ENCODE peak calls at places on chromosomes 4 and X, in seven cellular contexts. D is nephron progenitor cell, C is heart right ventricle, A is gastrocnemius medialis, N is GF-D8, U is glomerular endothelial cell, V is ACHN. O is an unnamed sample.

GRCh38 chr4:83362492-83363329 is 28.1 kb upstream of the HPSE start:
- DNase-seq in D (no peak), C (no peak), A (no peak), N (no peak), U (no peak), V (peak), O (no peak)

GRCh38 chr4:161714022-161714751 is 449.6 kb downstream of the FSTL5 start:
- DNase-seq in D (no peak), C (no peak), A (no peak), N (no peak), U (peak), V (peak), O (no peak)

GRCh38 chrX:74242050-74242449 is 61.9 kb upstream of the ZCCHC13 start:
- DNase-seq in D (no peak), C (no peak), A (no peak), N (no peak), U (peak), V (no peak), O (no peak)

GRCh38 chr4:820230-821172 is 5.4 kb downstream of the CPLX1 start:
- DNase-seq in D (no peak), C (no peak), A (no peak), N (no peak), U (no peak), V (no peak), O (no peak)

GRCh38 chrX:15751160-15751819 is 13.2 kb downstream of the CA5B start:
- DNase-seq in D (no peak), C (no peak), A (no peak), N (no peak), U (no peak), V (no peak), O (no peak)

GRCh38 chr4:153398713-153399112 is 54.2 kb downstream of the MND1 start:
- DNase-seq in D (no peak), C (no peak), A (no peak), N (no peak), U (no peak), V (no peak), O (no peak)

GRCh38 chr4:172758586-172759340 is 409.8 kb upstream of the GALNT7 start:
- DNase-seq in D (no peak), C (no peak), A (no peak), N (no peak), U (no peak), V (peak), O (no peak)

GRCh38 chr4:180394307-180394706 is 1848.9 kb upstream of the TENM3 start:
- DNase-seq in D (no peak), C (no peak), A (no peak), N (no peak), U (no peak), V (no peak), O (no peak)

GRCh38 chr4:188092824-188093223 is 16.6 kb downstream of the TRIML2 start:
- DNase-seq in D (no peak), C (no peak), A (no peak), N (no peak), U (no peak), V (no peak), O (no peak)

GRCh38 chr4:84582302-84582987 is 482 bp upstream of the CDS1 start:
- DNase-seq in D (peak), C (peak), A (peak), N (no peak), U (no peak), V (peak), O (peak)

GRCh38 chr4:126899382-126899801 is 733.4 kb upstream of the INTU start:
- DNase-seq in D (no peak), C (peak), A (no peak), N (no peak), U (no peak), V (no peak), O (no peak)

GRCh38 chr4:8440491-8441311 is at the start of the genes ACOX3 and TRMT44:
- DNase-seq in D (peak), C (peak), A (peak), N (peak), U (no peak), V (peak), O (peak)

GRCh38 chr4:22091906-22092305 is 143.3 kb upstream of the KCNIP4 start:
- DNase-seq in D (no peak), C (no peak), A (no peak), N (no peak), U (no peak), V (no peak), O (no peak)

GRCh38 chr4:20249333-20249732 is 2.4 kb upstream of the SLIT2 start:
- DNase-seq in D (no peak), C (no peak), A (no peak), N (no peak), U (no peak), V (peak), O (no peak)

GRCh38 chr4:119643306-119644042 is 14.9 kb upstream of the PDE5A start:
- DNase-seq in D (no peak), C (no peak), A (no peak), N (no peak), U (no peak), V (no peak), O (no peak)

GRCh38 chrX:118513120-118513899 is 17.7 kb downstream of the DOCK11 start:
- DNase-seq in D (no peak), C (no peak), A (no peak), N (no peak), U (no peak), V (no peak), O (no peak)

GRCh38 chrX:140687706-140688105 is 21.9 kb upstream of the LINC00632 start:
- DNase-seq in D (no peak), C (no peak), A (no peak), N (no peak), U (no peak), V (no peak), O (no peak)

GRCh38 chr4:71406459-71406963 is 67.7 kb downstream of the SLC4A4 start:
- DNase-seq in D (no peak), C (no peak), A (no peak), N (peak), U (no peak), V (no peak), O (no peak)

GRCh38 chr4:121307441-121308327 is 73.1 kb downstream of the QRFPR start:
- DNase-seq in D (peak), C (no peak), A (no peak), N (no peak), U (no peak), V (peak), O (no peak)

GRCh38 chrX:24214568-24214967 is 65.0 kb downstream of the ZFX start:
- DNase-seq in D (no peak), C (no peak), A (no peak), N (no peak), U (no peak), V (no peak), O (no peak)

GRCh38 chr4:142353149-142353738 is 492.9 kb downstream of the INPP4B start:
- DNase-seq in D (peak), C (no peak), A (no peak), N (no peak), U (no peak), V (peak), O (no peak)

GRCh38 chrX:19577181-19577810 is 62.0 kb upstream of the MAP3K15 start:
- DNase-seq in D (no peak), C (no peak), A (no peak), N (no peak), U (no peak), V (no peak), O (no peak)

GRCh38 chr4:20428410-20429160 is 176.9 kb downstream of the SLIT2 start:
- DNase-seq in D (no peak), C (no peak), A (no peak), N (no peak), U (no peak), V (peak), O (no peak)

GRCh38 chr4:10180927-10181744 is 64.5 kb upstream of the WDR1 start:
- DNase-seq in D (no peak), C (no peak), A (no peak), N (peak), U (peak), V (no peak), O (no peak)

GRCh38 chr4:154779362-154779947 is 1.6 kb upstream of the RBM46 start:
- DNase-seq in D (no peak), C (no peak), A (no peak), N (no peak), U (peak), V (peak), O (no peak)

GRCh38 chr4:38069271-38069760 is 109.1 kb downstream of the PTTG2 start:
- DNase-seq in D (peak), C (no peak), A (no peak), N (peak), U (no peak), V (no peak), O (no peak)

GRCh38 chr4:102451266-102451665 is 49.9 kb upstream of the NFKB1 start:
- DNase-seq in D (no peak), C (no peak), A (no peak), N (no peak), U (no peak), V (no peak), O (no peak)

GRCh38 chr4:25234390-25235367 is 846 bp downstream of the PI4K2B start:
- DNase-seq in D (peak), C (peak), A (peak), N (peak), U (peak), V (peak), O (no peak)

GRCh38 chrX:149513713-149514427 is 8.8 kb upstream of the IDS start:
- DNase-seq in D (no peak), C (no peak), A (no peak), N (peak), U (no peak), V (no peak), O (no peak)

GRCh38 chrX:105173071-105173470 is 47.4 kb downstream of the TEX13A start:
- DNase-seq in D (no peak), C (no peak), A (no peak), N (no peak), U (no peak), V (no peak), O (no peak)

GRCh38 chr4:48410812-48411211 is 69.5 kb downstream of the SLAIN2 start:
- DNase-seq in D (no peak), C (no peak), A (no peak), N (no peak), U (no peak), V (no peak), O (no peak)

GRCh38 chrX:88735835-88736234 is 11.2 kb upstream of the CPXCR1 start:
- DNase-seq in D (no peak), C (no peak), A (no peak), N (no peak), U (no peak), V (no peak), O (no peak)

GRCh38 chr4:56742080-56742871 is 61.2 kb upstream of the HOPX start:
- DNase-seq in D (no peak), C (no peak), A (no peak), N (no peak), U (no peak), V (no peak), O (no peak)

GRCh38 chr4:2245787-2246275 is 3.9 kb upstream of the HAUS3 start:
- DNase-seq in D (no peak), C (no peak), A (no peak), N (no peak), U (no peak), V (no peak), O (no peak)

GRCh38 chrX:99572711-99573110 is 837.4 kb downstream of the PCDH19 start:
- DNase-seq in D (no peak), C (no peak), A (no peak), N (no peak), U (no peak), V (no peak), O (no peak)

O was measured in activated CD8-positive, alpha-beta memory T cell treated with anti-CD3 and anti-CD28 coated beads for 1 hour.